ENCODE peak calls at places on chromosome 9, in nine cellular contexts. One of them, this sample, is unnamed.

GRCh38 chr9:86979686-86980085 is 32.4 kb upstream of the GAS1 start:
- DNase-seq in thyroid gland: no peak
- DNase-seq in retina: no peak
- DNase-seq in glutamatergic neuron: no peak
- DNase-seq in uterus: no peak
- DNase-seq in NCI-H1092: no peak
- DNase-seq in AML-193: no peak
- DNase-seq in GF-D8: no peak
- DNase-seq in stimulated activated CD8-positive, alpha-beta memory T cell treated with anti-CD3 and anti-CD28 coated beads, Interleukin-15, amount 100 ng/mL, for 1 hour: no peak
- DNase-seq in this sample: no peak

GRCh38 chr9:113452206-113452605 is 11.3 kb upstream of the RGS3 start:
- DNase-seq in thyroid gland: no peak
- DNase-seq in retina: no peak
- DNase-seq in glutamatergic neuron: no peak
- DNase-seq in uterus: no peak
- DNase-seq in NCI-H1092: no peak
- DNase-seq in AML-193: no peak
- DNase-seq in GF-D8: no peak
- DNase-seq in stimulated activated CD8-positive, alpha-beta memory T cell treated with anti-CD3 and anti-CD28 coated beads, Interleukin-15, amount 100 ng/mL, for 1 hour: no peak
- DNase-seq in this sample: no peak

GRCh38 chr9:81268048-81268447 is 421.3 kb downstream of the TLE1 start:
- DNase-seq in thyroid gland: no peak
- DNase-seq in retina: no peak
- DNase-seq in glutamatergic neuron: no peak
- DNase-seq in uterus: no peak
- DNase-seq in NCI-H1092: no peak
- DNase-seq in AML-193: no peak
- DNase-seq in GF-D8: no peak
- DNase-seq in stimulated activated CD8-positive, alpha-beta memory T cell treated with anti-CD3 and anti-CD28 coated beads, Interleukin-15, amount 100 ng/mL, for 1 hour: no peak
- DNase-seq in this sample: no peak

GRCh38 chr9:846852-847251 is 5.4 kb downstream of the DMRT1 start:
- DNase-seq in thyroid gland: no peak
- DNase-seq in retina: no peak
- DNase-seq in glutamatergic neuron: no peak
- DNase-seq in uterus: no peak
- DNase-seq in NCI-H1092: no peak
- DNase-seq in AML-193: no peak
- DNase-seq in GF-D8: no peak
- DNase-seq in stimulated activated CD8-positive, alpha-beta memory T cell treated with anti-CD3 and anti-CD28 coated beads, Interleukin-15, amount 100 ng/mL, for 1 hour: no peak
- DNase-seq in this sample: no peak

GRCh38 chr9:136052433-136052880 is 42.6 kb downstream of the NACC2 start:
- DNase-seq in thyroid gland: peak; percentile 68
- DNase-seq in retina: peak; percentile 51
- DNase-seq in glutamatergic neuron: no peak
- DNase-seq in uterus: no peak
- DNase-seq in NCI-H1092: no peak
- DNase-seq in AML-193: no peak
- DNase-seq in GF-D8: no peak
- DNase-seq in stimulated activated CD8-positive, alpha-beta memory T cell treated with anti-CD3 and anti-CD28 coated beads, Interleukin-15, amount 100 ng/mL, for 1 hour: no peak
- DNase-seq in this sample: no peak

GRCh38 chr9:117413346-117414219 is 1.3 kb downstream of the ASTN2 start:
- DNase-seq in thyroid gland: no peak
- DNase-seq in retina: peak; percentile 76
- DNase-seq in glutamatergic neuron: peak; percentile 84
- DNase-seq in uterus: no peak
- DNase-seq in NCI-H1092: peak; percentile 42
- DNase-seq in AML-193: no peak
- DNase-seq in GF-D8: no peak
- DNase-seq in stimulated activated CD8-positive, alpha-beta memory T cell treated with anti-CD3 and anti-CD28 coated beads, Interleukin-15, amount 100 ng/mL, for 1 hour: no peak
- DNase-seq in this sample: peak; percentile 60

GRCh38 chr9:137969685-137970084 is 92.1 kb downstream of the CACNA1B start:
- DNase-seq in thyroid gland: no peak
- DNase-seq in retina: no peak
- DNase-seq in glutamatergic neuron: no peak
- DNase-seq in uterus: no peak
- DNase-seq in NCI-H1092: no peak
- DNase-seq in AML-193: no peak
- DNase-seq in GF-D8: no peak
- DNase-seq in stimulated activated CD8-positive, alpha-beta memory T cell treated with anti-CD3 and anti-CD28 coated beads, Interleukin-15, amount 100 ng/mL, for 1 hour: no peak
- DNase-seq in this sample: no peak

GRCh38 chr9:93520523-93520922 is 55.9 kb upstream of the PHF2 start:
- DNase-seq in thyroid gland: no peak
- DNase-seq in retina: no peak
- DNase-seq in glutamatergic neuron: no peak
- DNase-seq in uterus: no peak
- DNase-seq in NCI-H1092: no peak
- DNase-seq in AML-193: no peak
- DNase-seq in GF-D8: no peak
- DNase-seq in stimulated activated CD8-positive, alpha-beta memory T cell treated with anti-CD3 and anti-CD28 coated beads, Interleukin-15, amount 100 ng/mL, for 1 hour: no peak
- DNase-seq in this sample: no peak

GRCh38 chr9:19804431-19804830 is 15.6 kb upstream of the SLC24A2 start:
- DNase-seq in thyroid gland: no peak
- DNase-seq in retina: no peak
- DNase-seq in glutamatergic neuron: no peak
- DNase-seq in uterus: no peak
- DNase-seq in NCI-H1092: no peak
- DNase-seq in AML-193: no peak
- DNase-seq in GF-D8: no peak
- DNase-seq in stimulated activated CD8-positive, alpha-beta memory T cell treated with anti-CD3 and anti-CD28 coated beads, Interleukin-15, amount 100 ng/mL, for 1 hour: no peak
- DNase-seq in this sample: no peak

GRCh38 chr9:70427161-70427945 is 12.9 kb upstream of the KLF9 start:
- DNase-seq in thyroid gland: no peak
- DNase-seq in retina: no peak
- DNase-seq in glutamatergic neuron: no peak
- DNase-seq in uterus: no peak
- DNase-seq in NCI-H1092: no peak
- DNase-seq in AML-193: no peak
- DNase-seq in GF-D8: no peak
- DNase-seq in stimulated activated CD8-positive, alpha-beta memory T cell treated with anti-CD3 and anti-CD28 coated beads, Interleukin-15, amount 100 ng/mL, for 1 hour: no peak
- DNase-seq in this sample: no peak

GRCh38 chr9:98225015-98225442 is 30.4 kb downstream of the TBC1D2 start:
- DNase-seq in thyroid gland: no peak
- DNase-seq in retina: peak; percentile 40
- DNase-seq in glutamatergic neuron: peak; percentile 70
- DNase-seq in uterus: no peak
- DNase-seq in NCI-H1092: no peak
- DNase-seq in AML-193: no peak
- DNase-seq in GF-D8: no peak
- DNase-seq in stimulated activated CD8-positive, alpha-beta memory T cell treated with anti-CD3 and anti-CD28 coated beads, Interleukin-15, amount 100 ng/mL, for 1 hour: no peak
- DNase-seq in this sample: no peak

GRCh38 chr9:95250462-95251058 is 66.9 kb downstream of the FANCC start:
- DNase-seq in thyroid gland: no peak
- DNase-seq in retina: peak; percentile 42
- DNase-seq in glutamatergic neuron: no peak
- DNase-seq in uterus: no peak
- DNase-seq in NCI-H1092: no peak
- DNase-seq in AML-193: no peak
- DNase-seq in GF-D8: no peak
- DNase-seq in stimulated activated CD8-positive, alpha-beta memory T cell treated with anti-CD3 and anti-CD28 coated beads, Interleukin-15, amount 100 ng/mL, for 1 hour: no peak
- DNase-seq in this sample: no peak

GRCh38 chr9:87793292-87793691 is 67.4 kb downstream of the CTSL start:
- DNase-seq in thyroid gland: no peak
- DNase-seq in retina: no peak
- DNase-seq in glutamatergic neuron: no peak
- DNase-seq in uterus: no peak
- DNase-seq in NCI-H1092: no peak
- DNase-seq in AML-193: peak; percentile 75
- DNase-seq in GF-D8: peak; percentile 52
- DNase-seq in stimulated activated CD8-positive, alpha-beta memory T cell treated with anti-CD3 and anti-CD28 coated beads, Interleukin-15, amount 100 ng/mL, for 1 hour: no peak
- DNase-seq in this sample: no peak

GRCh38 chr9:38038307-38039089 is 30.5 kb downstream of the SHB start:
- DNase-seq in thyroid gland: no peak
- DNase-seq in retina: no peak
- DNase-seq in glutamatergic neuron: no peak
- DNase-seq in uterus: no peak
- DNase-seq in NCI-H1092: no peak
- DNase-seq in AML-193: no peak
- DNase-seq in GF-D8: no peak
- DNase-seq in stimulated activated CD8-positive, alpha-beta memory T cell treated with anti-CD3 and anti-CD28 coated beads, Interleukin-15, amount 100 ng/mL, for 1 hour: no peak
- DNase-seq in this sample: no peak

GRCh38 chr9:70789086-70789485 is 332.3 kb downstream of the TRPM3 start:
- DNase-seq in thyroid gland: no peak
- DNase-seq in retina: no peak
- DNase-seq in glutamatergic neuron: no peak
- DNase-seq in uterus: no peak
- DNase-seq in NCI-H1092: no peak
- DNase-seq in AML-193: no peak
- DNase-seq in GF-D8: no peak
- DNase-seq in stimulated activated CD8-positive, alpha-beta memory T cell treated with anti-CD3 and anti-CD28 coated beads, Interleukin-15, amount 100 ng/mL, for 1 hour: no peak
- DNase-seq in this sample: no peak

GRCh38 chr9:34589656-34590375 is at the start of gene CNTFR:
- DNase-seq in thyroid gland: peak; percentile 27
- DNase-seq in retina: peak; percentile 85
- DNase-seq in glutamatergic neuron: peak; percentile 67
- DNase-seq in uterus: peak; percentile 68
- DNase-seq in NCI-H1092: peak; percentile 75
- DNase-seq in AML-193: no peak
- DNase-seq in GF-D8: no peak
- DNase-seq in stimulated activated CD8-positive, alpha-beta memory T cell treated with anti-CD3 and anti-CD28 coated beads, Interleukin-15, amount 100 ng/mL, for 1 hour: no peak
- DNase-seq in this sample: peak; percentile 75

GRCh38 chr9:14391620-14392019 is 77.7 kb upstream of the NFIB start:
- DNase-seq in thyroid gland: no peak
- DNase-seq in retina: no peak
- DNase-seq in glutamatergic neuron: no peak
- DNase-seq in uterus: no peak
- DNase-seq in NCI-H1092: no peak
- DNase-seq in AML-193: no peak
- DNase-seq in GF-D8: no peak
- DNase-seq in stimulated activated CD8-positive, alpha-beta memory T cell treated with anti-CD3 and anti-CD28 coated beads, Interleukin-15, amount 100 ng/mL, for 1 hour: no peak
- DNase-seq in this sample: no peak

GRCh38 chr9:115008536-115008935 is 78.1 kb upstream of the TNFSF8 start:
- DNase-seq in thyroid gland: no peak
- DNase-seq in retina: no peak
- DNase-seq in glutamatergic neuron: peak; percentile 23
- DNase-seq in uterus: no peak
- DNase-seq in NCI-H1092: no peak
- DNase-seq in AML-193: peak; percentile 12
- DNase-seq in GF-D8: no peak
- DNase-seq in stimulated activated CD8-positive, alpha-beta memory T cell treated with anti-CD3 and anti-CD28 coated beads, Interleukin-15, amount 100 ng/mL, for 1 hour: no peak
- DNase-seq in this sample: no peak

This sample was measured in tibial artery.